ENCODE peak calls at places on chromosome 7, in six cellular contexts. H, L, G, B, O and A are unnamed samples.

GRCh38 chr7:111357691-111358090 is 204.6 kb downstream of the IMMP2L start:
- DNase-seq in H (no peak), L (no peak), G (no peak), B (no peak), O (no peak), A (no peak)

GRCh38 chr7:102119213-102119651 is 167.4 kb upstream of the SH2B2 start:
- DNase-seq in H (no peak), L (no peak), G (no peak), B (no peak), O (no peak), A (no peak)

GRCh38 chr7:86733783-86734182 is 90.1 kb downstream of the GRM3 start:
- DNase-seq in H (peak; percentile 39), L (no peak), G (no peak), B (no peak), O (no peak), A (no peak)

GRCh38 chr7:156606135-156606534 is 34.4 kb upstream of the RNF32 start:
- DNase-seq in H (no peak), L (no peak), G (no peak), B (no peak), O (no peak), A (no peak)

GRCh38 chr7:19920705-19921104 is 147.3 kb upstream of the TMEM196 start:
- DNase-seq in H (peak; percentile 86), L (no peak), G (no peak), B (no peak), O (no peak), A (no peak)

GRCh38 chr7:155593455-155594162 is 47.2 kb upstream of the CNPY1 start:
- DNase-seq in H (no peak), L (no peak), G (peak; percentile 24), B (no peak), O (no peak), A (no peak)

GRCh38 chr7:142438235-142438922 is 180.5 kb upstream of the PRSS58 start:
- DNase-seq in H (peak; percentile 93), L (no peak), G (no peak), B (peak; percentile 52), O (peak; percentile 61), A (no peak)

GRCh38 chr7:101164071-101164840 is 1.1 kb downstream of the VGF start:
- DNase-seq in H (peak; percentile 83), L (no peak), G (peak; percentile 34), B (no peak), O (peak; percentile 53), A (no peak)

GRCh38 chr7:135748770-135749169 is at the start of gene FAM180A:
- DNase-seq in H (no peak), L (peak; percentile 91), G (no peak), B (peak; percentile 31), O (no peak), A (peak; percentile 40)

GRCh38 chr7:151131284-151131621 is 36.2 kb downstream of the GBX1 start:
- DNase-seq in H (no peak), L (no peak), G (no peak), B (no peak), O (no peak), A (no peak)
- H3K27ac ChIP-seq in H (no peak overlapping the region), L (no peak overlapping the region), G (no peak overlapping the region), B (no peak overlapping the region), O (peak overlapping the region; percentile 73), A (no peak overlapping the region)

GRCh38 chr7:55569269-55569663 is 3.0 kb downstream of the VOPP1 start:
- DNase-seq in H (no peak), L (no peak), G (no peak), B (no peak), O (peak; percentile 32), A (no peak)

GRCh38 chr7:55568613-55569268 is 3.6 kb downstream of the VOPP1 start:
- DNase-seq in H (no peak), L (no peak), G (no peak), B (no peak), O (peak; percentile 82), A (no peak)

GRCh38 chr7:55567495-55568070 is 4.7 kb downstream of the VOPP1 start:
- DNase-seq in H (no peak), L (no peak), G (no peak), B (no peak), O (no peak), A (no peak)

GRCh38 chr7:55563596-55564325 is 8.5 kb downstream of the VOPP1 start:
- DNase-seq in H (peak; percentile 55), L (no peak), G (no peak), B (no peak), O (no peak), A (no peak)

GRCh38 chr7:55565693-55566092 is 6.6 kb downstream of the VOPP1 start:
- DNase-seq in H (no peak), L (no peak), G (no peak), B (no peak), O (no peak), A (no peak)
- H3K4me1 ChIP-seq in H (peaks cover 87% of the 10 kb centered on the region), L (no peaks in the 10 kb centered on the region), G (peaks cover 20% of the 10 kb centered on the region), B (peaks cover 32% of the 10 kb centered on the region), O (peaks cover 28% of the 10 kb centered on the region), A (no peaks in the 10 kb centered on the region)

DNA sequence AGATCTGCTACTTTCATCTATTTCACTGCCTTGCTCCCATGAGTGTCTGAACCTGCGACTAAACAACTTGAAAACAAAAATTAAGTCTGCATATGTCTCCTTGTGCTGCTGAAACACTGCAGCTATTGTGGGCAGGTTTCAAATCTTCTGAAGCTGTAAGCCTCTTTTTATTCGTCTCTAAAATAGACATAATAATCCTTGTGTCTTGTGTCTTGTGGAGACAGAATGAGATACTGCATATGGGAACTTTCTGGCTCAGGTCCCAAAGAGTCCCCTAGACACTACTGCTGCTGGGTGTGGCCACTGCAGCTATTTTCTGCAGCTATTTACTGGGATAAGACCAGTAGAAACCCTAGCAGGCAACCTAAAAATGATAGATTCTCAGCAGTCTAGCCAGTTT is 252.0 kb downstream of the ELMO1 start:
- DNase-seq in H (no peak), L (no peak), G (no peak), B (no peak), O (no peak), A (no peak)
- TF ChIP-seq POLR2AphosphoS5 in H (no peak), L (no peak), G (no peak), B (no peak), O (no peak), A (no peak)

DNA sequence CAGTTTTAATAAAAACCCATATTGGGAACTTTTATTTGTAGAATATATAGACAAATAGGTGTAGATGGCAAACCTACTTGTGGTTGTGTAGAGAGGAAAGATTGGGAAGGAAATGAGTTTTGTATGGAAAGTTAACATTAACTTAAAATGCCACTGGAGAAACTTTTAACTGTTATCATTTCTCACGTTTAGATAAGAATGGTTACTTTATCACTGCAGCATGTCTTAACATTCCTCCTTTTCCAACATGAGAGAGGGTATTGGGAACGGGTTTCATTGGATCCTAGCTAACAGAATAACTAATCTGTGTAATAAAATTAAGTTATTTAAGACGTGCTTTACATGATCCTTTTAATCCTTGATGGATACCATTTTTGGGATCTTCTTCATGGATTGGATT is 1.8 kb downstream of the LUC7L2 start:
- DNase-seq in H (no peak), L (no peak), G (no peak), B (no peak), O (no peak), A (no peak)
- H3K27ac ChIP-seq in H (peak overlapping the region; percentile 99), L (peak overlapping the region; percentile 98), G (peak overlapping the region; percentile 100), B (peak overlapping the region; percentile 98), O (peak overlapping the region; percentile 100), A (peak overlapping the region; percentile 99)

DNA sequence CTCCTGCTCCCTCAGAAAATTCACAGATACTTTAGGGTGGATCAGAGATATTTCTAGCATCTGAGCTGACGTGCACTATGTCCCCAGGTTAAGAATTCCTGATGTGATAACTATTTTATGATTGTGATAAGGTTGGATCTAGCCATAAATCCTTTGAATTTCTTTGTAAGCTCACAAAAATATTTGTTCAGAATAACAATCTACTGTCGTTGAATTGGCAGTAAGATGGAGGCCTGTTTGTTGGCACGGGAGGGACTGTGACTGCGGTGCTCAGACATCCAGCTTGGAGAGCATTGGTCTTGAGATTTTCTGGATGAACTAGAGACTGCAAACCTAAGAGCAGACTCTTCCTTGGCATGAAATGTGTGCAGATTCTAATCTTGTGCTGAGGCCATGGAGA is 131.1 kb downstream of the LRRC4 start:
- DNase-seq in H (no peak), L (no peak), G (no peak), B (no peak), O (no peak), A (no peak)
- H3K4me1 ChIP-seq in H (peaks cover 87% of the 10 kb centered on the region), L (no peaks in the 10 kb centered on the region), G (peaks cover 10% of the 10 kb centered on the region), B (peaks cover 26% of the 10 kb centered on the region), O (peaks cover 25% of the 10 kb centered on the region), A (peaks cover 3% of the 10 kb centered on the region)

GRCh38 chr7:16803881-16804673 is 722 bp downstream of the AGR2 start:
- DNase-seq in H (no peak), L (no peak), G (no peak), B (peak; percentile 21), O (no peak), A (no peak)
- TF ChIP-seq POLR2AphosphoS5 in H (no peak), L (no peak), G (no peak), B (peak; percentile 62), O (no peak), A (no peak)